ENCODE peak calls at places on chromosomes 12 and 14, in seven cellular contexts. J is HEK293T, E is neural progenitor cell, U is choroid plexus epithelial cell, P is Right ventricle myocardium inferior, A is activated B cell treated with CpG ODN at 0.5 μM for 24 hours, B is NCI-H526. D is an unnamed sample.

GRCh38 chr14:53534841-53535240 is 381.7 kb upstream of the DDHD1 start:
- DNase-seq in J (no peak), A (no peak), P (no peak), E (no peak), B (no peak), U (no peak), D (no peak)

GRCh38 chr14:75282166-75282547 is 3.5 kb downstream of the FOS start:
- DNase-seq in P (no peak), U (peak), J (no peak), A (no peak), B (no peak), E (no peak), D (no peak)

GRCh38 chr12:95412826-95413311 is 61.1 kb upstream of the METAP2 start:
- DNase-seq in B (no peak), E (no peak), U (peak), P (no peak), J (no peak), A (no peak), D (no peak)

GRCh38 chr12:94643585-94643984 is 6.8 kb downstream of the TMCC3 start:
- DNase-seq in P (peak), A (no peak), U (peak), J (no peak), B (no peak), E (no peak), D (no peak)

GRCh38 chr12:109752117-109753053 is 38.8 kb downstream of the FAM222A start:
- DNase-seq in B (no peak), U (no peak), J (no peak), E (no peak), A (no peak), P (peak), D (peak)

GRCh38 chr12:56236985-56237384 is 7.1 kb downstream of the SLC39A5 start:
- DNase-seq in E (no peak), B (no peak), P (no peak), J (no peak), U (no peak), A (no peak), D (no peak)

GRCh38 chr14:86166541-86166940 is 636.6 kb downstream of the FLRT2 start:
- DNase-seq in A (no peak), E (no peak), B (no peak), J (no peak), P (no peak), U (no peak), D (no peak)

GRCh38 chr12:111409403-111410228 is 3.9 kb downstream of the SH2B3 start:
- DNase-seq in A (peak), J (no peak), E (no peak), B (no peak), U (peak), P (peak), D (peak)

GRCh38 chr12:32615441-32615840 is 63.7 kb upstream of the DNM1L start:
- DNase-seq in E (no peak), J (no peak), B (no peak), U (no peak), A (no peak), P (no peak), D (no peak)

GRCh38 chr14:20327005-20327869 is 5.8 kb downstream of the CCNB1IP1 start:
- DNase-seq in B (peak), U (peak), J (peak), A (no peak), E (peak), P (no peak), D (no peak)

GRCh38 chr14:24062216-24062980 is 9.0 kb upstream of the CPNE6 start:
- DNase-seq in J (no peak), P (no peak), B (no peak), E (no peak), A (no peak), U (no peak), D (no peak)

GRCh38 chr14:21498540-21499526 is 12.3 kb downstream of the METTL3 start:
- DNase-seq in A (no peak), P (no peak), J (peak), E (peak), U (peak), B (peak), D (no peak)

GRCh38 chr14:52079239-52079956 is 10.5 kb upstream of the NID2 start:
- DNase-seq in A (no peak), P (no peak), B (no peak), E (no peak), U (peak), J (no peak), D (no peak)

GRCh38 chr14:102775855-102776760 is 1.1 kb upstream of the TRAF3 start:
- DNase-seq in E (no peak), U (peak), P (no peak), A (peak), B (no peak), J (no peak), D (no peak)

GRCh38 chr14:33120341-33120740 is 181.7 kb downstream of the NPAS3 start:
- DNase-seq in A (no peak), J (no peak), E (no peak), B (no peak), P (no peak), U (peak), D (no peak)

GRCh38 chr12:84996759-84997158 is 39.3 kb downstream of the TSPAN19 start:
- DNase-seq in P (no peak), J (no peak), A (no peak), U (no peak), E (no peak), B (no peak), D (no peak)

GRCh38 chr12:124316257-124316656 is 21.4 kb downstream of the RFLNA start:
- DNase-seq in B (no peak), A (no peak), P (no peak), J (no peak), E (no peak), U (no peak), D (no peak)

GRCh38 chr12:53984901-53985357 is at the start of gene HOXC10:
- DNase-seq in B (peak), E (peak), P (peak), J (peak), U (peak), A (no peak), D (peak)

GRCh38 chr14:22179190-22179589 is 409.8 kb downstream of the DAD1 start:
- DNase-seq in U (no peak), E (no peak), A (no peak), B (no peak), J (no peak), P (no peak), D (no peak)

GRCh38 chr12:122506393-122506938 is 5.7 kb upstream of the ZCCHC8 start:
- DNase-seq in U (no peak), E (no peak), A (no peak), P (no peak), B (no peak), J (no peak), D (no peak)